ENCODE peak calls at places on chromosomes 3 and 15, in five cellular contexts. R is RWPE2; D is IMR-90; L is neural progenitor cell; B is CD8-positive, alpha-beta memory T cell. I is an unnamed sample. For H3K27me3, the result is how much of the 10 kb centered on the place peaks cover.

GRCh38 chr3:17832021-17832420 is 89.6 kb upstream of the TBC1D5 start:
- DNase-seq in D (no peak), B (no peak), R (no peak), L (no peak), I (no peak)

GRCh38 chr15:49103002-49103401 is 52.4 kb downstream of the COPS2 start:
- DNase-seq in R (no peak), D (peak), L (no peak), B (no peak), I (no peak)

GRCh38 chr3:169295126-169295525 is 368.4 kb downstream of the MECOM start:
- DNase-seq in R (no peak), B (no peak), L (no peak), D (peak), I (no peak)

GRCh38 chr15:31079519-31079918 is 22.0 kb downstream of the TRPM1 start:
- DNase-seq in R (no peak), B (no peak), D (peak), L (no peak), I (no peak)

GRCh38 chr3:25520926-25521559 is 93.0 kb downstream of the RARB start:
- DNase-seq in B (no peak), D (no peak), R (no peak), L (no peak), I (no peak)

GRCh38 chr3:36893137-36893557 is 51.7 kb downstream of the TRANK1 start:
- DNase-seq in R (no peak), B (no peak), L (no peak), D (peak), I (no peak)

GRCh38 chr3:29280675-29281264 is at the start of gene RBMS3:
- DNase-seq in R (peak), D (peak), L (peak), B (no peak), I (peak)

GRCh38 chr3:197949191-197949766 is 711 bp upstream of the RPL35A start:
- DNase-seq in R (no peak), B (no peak), D (no peak), L (no peak), I (no peak)

GRCh38 chr3:51500632-51501131 is 867 bp upstream of the DCAF1 start:
- DNase-seq in R (no peak), B (no peak), D (no peak), L (no peak), I (no peak)

GRCh38 chr3:173993299-173993698 is 595.8 kb downstream of the NLGN1 start:
- DNase-seq in L (no peak), B (no peak), R (no peak), D (peak), I (no peak)

GRCh38 chr3:126926684-126927404 is 56.1 kb upstream of the PLXNA1 start:
- DNase-seq in D (peak), B (no peak), L (no peak), R (peak), I (no peak)

GRCh38 chr3:141231923-141232861 is 567 bp downstream of the PXYLP1 start:
- DNase-seq in D (no peak), L (peak), B (peak), R (no peak), I (peak)

GRCh38 chr15:44535509-44536297 is 1.2 kb upstream of the EIF3J start:
- DNase-seq in R (no peak), L (peak), D (no peak), B (no peak), I (no peak)

GRCh38 chr3:157868881-157869280 is 237.3 kb downstream of the SHOX2 start:
- DNase-seq in L (no peak), R (no peak), D (no peak), B (no peak), I (no peak)

GRCh38 chr3:102460579-102460978 is 25.8 kb downstream of the ZPLD1 start:
- DNase-seq in R (no peak), B (no peak), L (no peak), D (peak), I (no peak)

GRCh38 chr3:141915016-141915415 is 38.6 kb downstream of the ATP1B3 start:
- DNase-seq in B (no peak), D (peak), R (no peak), L (no peak), I (no peak)

GRCh38 chr15:74192751-74193150 is 9.8 kb downstream of the STRA6 start:
- DNase-seq in D (no peak), L (no peak), B (no peak), R (no peak), I (no peak)

GRCh38 chr3:143188881-143189280 is 69.3 kb downstream of the CHST2 start:
- DNase-seq in D (no peak), R (no peak), B (no peak), L (no peak), I (no peak)

GRCh38 chr3:113638910-113639309 is 57.5 kb downstream of the USF3 start:
- DNase-seq in R (no peak), B (no peak), D (no peak), L (no peak), I (no peak)

GRCh38 chr3:101311676-101312075 is 8.7 kb downstream of the IMPG2 start:
- DNase-seq in D (no peak), B (no peak), L (no peak), R (no peak), I (no peak)

GRCh38 chr15:63524316-63525015 is 20.1 kb downstream of the USP3 start:
- DNase-seq in L (no peak), R (no peak), B (no peak), D (no peak), I (no peak)

GRCh38 chr15:49620174-49620573 is 444 bp downstream of the FAM227B start:
- DNase-seq in R (no peak), B (no peak), D (peak), L (no peak), I (no peak)

GRCh38 chr3:129688310-129688895 is 81.9 kb upstream of the PLXND1 start:
- DNase-seq in B (no peak), L (peak), R (no peak), D (peak), I (no peak)

GRCh38 chr15:83290236-83290635 is 5.8 kb upstream of the BNC1 start:
- DNase-seq in L (no peak), R (no peak), D (no peak), B (no peak), I (no peak)

GRCh38 chr15:40038267-40038653 is 721 bp downstream of the SRP14 start:
- DNase-seq in B (no peak), R (no peak), L (no peak), D (peak), I (peak)

GRCh38 chr3:126133606-126134005 is 46.8 kb downstream of the ALDH1L1 start:
- DNase-seq in B (no peak), D (no peak), L (no peak), R (no peak), I (peak)

GRCh38 chr15:67819636-67820035 is 5.7 kb upstream of the SKOR1 start:
- DNase-seq in L (no peak), B (no peak), R (peak), D (no peak), I (no peak)
- H3K27me3 ChIP-seq in L (half or more), B (under half), R (half or more), D (half or more), I (under half)

GRCh38 chr3:195012100-195012499 is 258.9 kb downstream of the XXYLT1 start:
- DNase-seq in R (peak), D (no peak), L (no peak), B (no peak), I (no peak)

GRCh38 chr3:195011231-195011834 is 259.6 kb downstream of the XXYLT1 start:
- DNase-seq in R (peak), B (no peak), D (no peak), L (no peak), I (no peak)

GRCh38 chr3:195013962-195014361 is 257.0 kb downstream of the XXYLT1 start:
- DNase-seq in L (no peak), R (no peak), B (no peak), D (no peak), I (peak)

GRCh38 chr3:195013411-195013810 is 257.5 kb downstream of the XXYLT1 start:
- DNase-seq in R (peak), L (no peak), D (no peak), B (no peak), I (peak)

GRCh38 chr3:195012571-195012970 is 258.4 kb downstream of the XXYLT1 start:
- DNase-seq in D (no peak), R (peak), B (no peak), L (no peak), I (no peak)
- H3K27me3 ChIP-seq in D (half or more), R (under half), B (under half), L (under half), I (under half)

GRCh38 chr15:57752426-57752825 is 45.9 kb downstream of the POLR2M start:
- DNase-seq in D (no peak), B (no peak), L (peak), R (no peak), I (no peak)
- H3K27me3 ChIP-seq in D (under half), B (under half), L (under half), R (under half), I (under half)

DNA sequence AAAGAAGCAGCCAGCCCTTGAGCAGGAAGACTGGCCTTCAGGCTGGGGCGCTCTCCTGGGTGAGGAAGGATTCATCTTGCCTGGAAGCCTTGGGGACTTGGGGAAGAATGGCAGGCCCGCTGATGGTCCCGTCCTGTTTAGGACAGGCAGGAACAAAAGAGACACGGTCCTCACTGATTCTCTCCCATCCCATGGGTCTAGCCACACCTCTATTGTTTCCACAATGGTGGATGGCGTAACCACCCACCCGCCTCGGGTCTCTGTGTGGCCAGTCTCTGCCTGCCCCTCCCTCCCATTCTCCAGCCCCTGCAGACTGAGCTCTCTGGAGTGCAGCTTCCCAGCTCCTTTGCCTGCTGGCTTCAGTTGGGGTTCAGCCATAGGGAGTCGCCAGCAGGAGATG is 284.3 kb downstream of the UACA start:
- DNase-seq in L (no peak), B (no peak), R (no peak), D (no peak), I (no peak)
- H3K27me3 ChIP-seq in L (under half), B (under half), R (under half), D (under half), I (under half)

I was measured in vagina.